ENCODE peak calls at places on chromosome 10, in six cellular contexts. Z is testis; B is A673; W is cardiac muscle cell; I is upper lobe of left lung; H is CD8-positive, alpha-beta T cell. E is an unnamed sample.

GRCh38 chr10:79027147-79028055 is 41.4 kb upstream of the ZMIZ1 start:
- DNase-seq in I (no peak), W (no peak), H (peak; percentile 40), Z (no peak), B (no peak), E (no peak)

GRCh38 chr10:7186387-7187032 is 224.3 kb downstream of the SFMBT2 start:
- DNase-seq in I (no peak), B (no peak), Z (no peak), H (no peak), W (no peak), E (no peak)

GRCh38 chr10:124657806-124658205 is 86.4 kb downstream of the FAM53B start:
- DNase-seq in W (peak; percentile 43), B (no peak), I (no peak), H (no peak), Z (peak; percentile 50), E (no peak)

GRCh38 chr10:61257956-61258496 is 195.2 kb downstream of the TMEM26 start:
- DNase-seq in I (no peak), B (no peak), H (no peak), W (no peak), Z (no peak), E (no peak)

GRCh38 chr10:5461914-5462840 is 37.2 kb downstream of the CALML5 start:
- DNase-seq in W (peak; percentile 61), B (no peak), I (no peak), H (no peak), Z (no peak), E (no peak)

GRCh38 chr10:35214607-35215020 is 88.0 kb downstream of the CREM start:
- DNase-seq in H (no peak), B (no peak), Z (no peak), W (no peak), I (peak; percentile 58), E (no peak)

GRCh38 chr10:73159038-73159648 is 8.7 kb downstream of the ECD start:
- DNase-seq in I (no peak), Z (peak; percentile 64), H (peak; percentile 41), W (peak; percentile 67), B (peak; percentile 68), E (no peak)

GRCh38 chr10:22912763-22913389 is 15.0 kb upstream of the ARMC3 start:
- DNase-seq in H (no peak), B (no peak), Z (no peak), I (no peak), W (no peak), E (no peak)

GRCh38 chr10:79060641-79061255 is 8.0 kb upstream of the ZMIZ1 start:
- DNase-seq in I (no peak), H (no peak), W (no peak), Z (no peak), B (no peak), E (no peak)

GRCh38 chr10:4243651-4244050 is 458.6 kb upstream of the KLF6 start:
- DNase-seq in W (peak; percentile 98), H (no peak), Z (no peak), I (no peak), B (peak; percentile 36), E (peak; percentile 96)

GRCh38 chr10:6114758-6115410 is 26.1 kb downstream of the RBM17 start:
- DNase-seq in B (no peak), Z (no peak), H (no peak), I (no peak), W (peak; percentile 75), E (peak; percentile 63)

GRCh38 chr10:59808896-59809643 is 55.8 kb upstream of the MRLN start:
- DNase-seq in I (no peak), Z (peak; percentile 91), B (peak; percentile 83), H (peak; percentile 9), W (peak; percentile 62), E (peak; percentile 13)

GRCh38 chr10:60353519-60354258 is 36.0 kb downstream of the ANK3 start:
- DNase-seq in W (peak; percentile 95), Z (peak; percentile 23), B (no peak), I (no peak), H (no peak), E (no peak)

GRCh38 chr10:35533565-35533964 is 71.6 kb upstream of the GJD4 start:
- DNase-seq in H (no peak), W (peak; percentile 63), Z (no peak), B (no peak), I (no peak), E (no peak)

GRCh38 chr10:93565421-93565820 is 1.0 kb upstream of the FFAR4 start:
- DNase-seq in I (no peak), B (no peak), H (no peak), W (no peak), Z (no peak), E (no peak)

GRCh38 chr10:71713135-71714040 is 6.2 kb downstream of the C10orf105 start:
- DNase-seq in I (peak; percentile 74), H (peak; percentile 20), W (peak; percentile 97), Z (peak; percentile 80), B (no peak), E (no peak)

GRCh38 chr10:124721295-124722052 is 22.7 kb downstream of the FAM53B start:
- DNase-seq in B (no peak), I (no peak), Z (peak; percentile 83), W (peak; percentile 47), H (no peak), E (no peak)

GRCh38 chr10:79289801-79290200 is 57.5 kb upstream of the PPIF start:
- DNase-seq in I (no peak), H (no peak), B (no peak), W (no peak), Z (no peak), E (no peak)

GRCh38 chr10:35998036-35998435 is 355.9 kb upstream of the FZD8 start:
- DNase-seq in Z (no peak), B (no peak), W (peak; percentile 7), I (no peak), H (no peak), E (no peak)

GRCh38 chr10:104582604-104582951 is 58.5 kb upstream of the SORCS3 start:
- DNase-seq in B (peak; percentile 33), Z (no peak), H (no peak), W (no peak), I (no peak), E (no peak)

GRCh38 chr10:78892383-78893191 is 176.2 kb upstream of the ZMIZ1 start:
- DNase-seq in Z (no peak), I (no peak), B (peak; percentile 14), H (no peak), W (peak; percentile 11), E (no peak)

GRCh38 chr10:113142601-113143000 is 192.6 kb downstream of the TCF7L2 start:
- DNase-seq in B (no peak), H (no peak), I (no peak), W (no peak), Z (no peak), E (no peak)

GRCh38 chr10:114359041-114359952 is 45.0 kb downstream of the AFAP1L2 start:
- DNase-seq in H (no peak), B (no peak), Z (no peak), W (no peak), I (no peak), E (no peak)

GRCh38 chr10:1712314-1712713 is 25.0 kb downstream of the ADARB2 start:
- DNase-seq in H (no peak), B (no peak), W (no peak), Z (no peak), I (no peak), E (no peak)

GRCh38 chr10:128316327-128316726 is 190.1 kb upstream of the MKI67 start:
- DNase-seq in H (no peak), I (no peak), Z (no peak), B (no peak), W (no peak), E (no peak)

GRCh38 chr10:95330966-95331453 is 40.2 kb upstream of the PDLIM1 start:
- DNase-seq in I (no peak), B (no peak), W (no peak), Z (no peak), H (no peak), E (no peak)

GRCh38 chr10:116880716-116881440 is 31.6 kb downstream of the ENO4 start:
- DNase-seq in B (no peak), I (no peak), H (no peak), Z (no peak), W (peak; percentile 13), E (no peak)

GRCh38 chr10:44968101-44968886 is 8.7 kb downstream of the RASSF4 start:
- DNase-seq in Z (peak; percentile 41), B (no peak), H (no peak), W (peak; percentile 83), I (no peak), E (no peak)

GRCh38 chr10:31528834-31529233 is 209.8 kb downstream of the ZEB1 start:
- DNase-seq in H (no peak), Z (no peak), B (no peak), W (no peak), I (no peak), E (no peak)

GRCh38 chr10:88095291-88095721 is 231.9 kb downstream of the PTEN start:
- DNase-seq in H (no peak), I (no peak), W (peak; percentile 56), B (no peak), Z (no peak), E (no peak)

DNA sequence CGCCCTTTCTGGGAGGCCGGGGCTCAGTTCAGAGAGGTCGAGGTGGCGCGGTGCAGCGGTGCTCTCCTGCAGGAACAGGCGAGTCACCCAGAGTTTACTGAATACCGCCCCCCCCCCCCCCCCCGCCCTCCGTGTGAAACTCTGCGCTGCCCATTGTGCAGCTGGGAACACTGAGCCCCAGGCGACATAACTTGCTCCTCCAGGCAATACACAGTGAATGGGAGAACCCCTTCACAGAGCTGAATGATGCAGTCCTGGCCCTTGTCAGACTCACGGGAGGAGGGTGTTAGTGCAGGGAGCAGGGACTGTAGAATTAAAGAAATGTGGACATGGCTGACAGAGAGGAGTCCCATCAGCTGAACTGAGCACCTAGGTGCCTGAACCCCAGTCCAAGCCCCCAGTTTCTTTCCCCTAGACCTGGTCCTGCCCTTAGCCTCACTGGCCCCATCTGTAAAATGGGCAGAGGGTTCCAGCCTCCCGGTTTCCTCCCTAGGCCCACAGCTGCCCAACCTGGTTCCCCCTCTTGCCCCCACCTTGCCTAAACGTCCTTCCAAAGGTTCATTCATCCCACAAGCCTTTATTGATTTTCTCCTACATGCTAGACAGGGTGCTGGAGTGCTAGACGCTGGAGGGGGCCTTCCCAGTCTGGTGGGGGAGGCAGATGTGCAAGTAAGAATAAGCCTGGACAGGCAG is 846 bp upstream of the LOXL4 start:
- DNase-seq in Z (no peak), W (peak; percentile 36), H (no peak), B (no peak), I (no peak), E (no peak)
- H3K4me3 ChIP-seq in Z (peak overlapping the region; percentile 60), W (peak overlapping the region; percentile 17), H (no peak overlapping the region), B (peak overlapping the region; percentile 28), I (peak overlapping the region; percentile 11), E (peak overlapping the region; percentile 49)

GRCh38 chr10:64271983-64272382 is 750.8 kb downstream of the REEP3 start:
- DNase-seq in H (no peak), I (no peak), W (no peak), B (peak; percentile 19), Z (no peak), E (no peak)
- TF ChIP-seq CTCF in H (no peak), I (no peak), W (no peak), B (peak; percentile 55), Z (no peak), E (no peak)

GRCh38 chr10:132942101-132942739 is at the start of gene CFAP46:
- DNase-seq in H (no peak), I (peak; percentile 93), B (peak; percentile 53), Z (peak; percentile 83), W (peak; percentile 75), E (no peak)
- H3K4me3 ChIP-seq in H (no peak within 1 kb of the TSS), I (no peak within 1 kb of the TSS), B (peak within 1 kb of the TSS; percentile 47), Z (peak within 1 kb of the TSS; percentile 67), W (peak within 1 kb of the TSS; percentile 66), E (peak within 1 kb of the TSS; percentile 47)

DNA sequence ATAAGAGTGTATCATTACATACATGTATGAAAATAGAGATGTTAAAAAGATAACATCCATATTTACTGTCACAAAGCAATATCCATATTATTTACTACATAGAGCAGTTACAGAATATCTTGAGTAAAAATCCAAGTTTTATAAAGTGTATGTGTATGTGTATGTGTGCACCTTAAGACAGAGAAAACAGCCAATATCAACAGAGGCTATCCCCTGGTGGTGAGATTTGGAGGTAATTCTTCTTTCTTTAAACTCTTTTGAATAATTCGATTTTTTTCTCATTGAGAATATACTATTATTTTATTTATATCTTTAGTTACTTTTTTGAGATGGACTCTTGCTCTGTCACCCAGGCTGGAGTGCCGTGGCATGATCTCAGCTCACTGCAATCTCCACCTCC is 18.4 kb downstream of the TRDMT1 start:
- DNase-seq in Z (no peak), I (no peak), H (no peak), W (no peak), B (no peak), E (no peak)
- TF ChIP-seq CTCF in Z (no peak), I (no peak), H (peak; percentile 14), W (peak; percentile 15), B (peak; percentile 41), E (no peak)